ENCODE peak calls at places on chromosomes 2 and 18, in seven cellular contexts. R, M, V, U, W, X and N are unnamed samples.

GRCh38 chr18:3758531-3758930 is 308.6 kb downstream of the TGIF1 start:
- DNase-seq in R (peak; percentile 64), M (peak; percentile 45), V (no peak), U (no peak), W (no peak), X (no peak), N (no peak)

GRCh38 chr2:152566034-152566727 is 151.1 kb downstream of the PRPF40A start:
- DNase-seq in R (no peak), M (no peak), V (no peak), U (no peak), W (no peak), X (no peak), N (no peak)

GRCh38 chr2:224195954-224196571 is 157.0 kb upstream of the SERPINE2 start:
- DNase-seq in R (no peak), M (no peak), V (peak; percentile 60), U (no peak), W (no peak), X (no peak), N (no peak)

GRCh38 chr18:79203017-79203605 is 133.9 kb downstream of the ATP9B start:
- DNase-seq in R (no peak), M (peak; percentile 92), V (no peak), U (peak; percentile 41), W (no peak), X (no peak), N (no peak)

GRCh38 chr2:85754313-85755095 is 713 bp downstream of the ATOH8 start:
- DNase-seq in R (peak; percentile 62), M (peak; percentile 45), V (peak; percentile 78), U (no peak), W (no peak), X (peak; percentile 61), N (peak; percentile 24)

GRCh38 chr2:13414907-13415306 is 698.2 kb downstream of the TRIB2 start:
- DNase-seq in R (no peak), M (no peak), V (no peak), U (no peak), W (no peak), X (no peak), N (peak; percentile 50)

GRCh38 chr18:43936176-43936575 is 658.9 kb upstream of the SYT4 start:
- DNase-seq in R (no peak), M (no peak), V (no peak), U (no peak), W (no peak), X (no peak), N (no peak)

GRCh38 chr2:15388406-15389325 is 172.5 kb downstream of the NBAS start:
- DNase-seq in R (no peak), M (no peak), V (no peak), U (no peak), W (no peak), X (no peak), N (no peak)

GRCh38 chr2:234983011-234983726 is 31.4 kb downstream of the SH3BP4 start:
- DNase-seq in R (no peak), M (no peak), V (no peak), U (no peak), W (no peak), X (peak; percentile 92), N (peak; percentile 95)